ENCODE peak calls at places on chromosomes 2 and 18, in seven cellular contexts. Y is GM06990, A is foreskin fibroblast, H is breast epithelium, M is glutamatergic neuron, Z is heart left ventricle, P is A549. N is an unnamed sample.

GRCh38 chr18:6842081-6842480 is 112.6 kb downstream of the ARHGAP28 start:
- DNase-seq in Z (no peak), M (no peak), H (no peak), A (no peak), P (no peak), Y (no peak), N (no peak)

GRCh38 chr2:210429403-210430137 is 47.0 kb downstream of the LANCL1 start:
- DNase-seq in M (no peak), Y (no peak), P (no peak), H (no peak), Z (no peak), A (no peak), N (no peak)

GRCh38 chr2:73566288-73566878 is 75.8 kb downstream of the NAT8 start:
- DNase-seq in M (no peak), P (no peak), Z (no peak), Y (no peak), A (no peak), H (no peak), N (no peak)

GRCh38 chr2:20414806-20415205 is 32.1 kb upstream of the RHOB start:
- DNase-seq in A (no peak), Z (no peak), M (no peak), H (peak; percentile 33), Y (no peak), P (no peak), N (no peak)

GRCh38 chr2:121254748-121255147 is 30.3 kb downstream of the TFCP2L1 start:
- DNase-seq in P (no peak), Z (no peak), M (no peak), A (no peak), H (no peak), Y (no peak), N (no peak)

GRCh38 chr2:169038338-169038757 is 7.2 kb upstream of the ABCB11 start:
- DNase-seq in Y (peak; percentile 25), M (no peak), Z (no peak), A (peak; percentile 0), H (no peak), P (peak; percentile 10), N (no peak)

GRCh38 chr2:219679041-219679440 is 51.6 kb downstream of the SLC4A3 start:
- DNase-seq in Z (no peak), Y (no peak), A (no peak), M (no peak), P (no peak), H (no peak), N (no peak)

GRCh38 chr18:46158498-46158897 is 54.3 kb downstream of the HAUS1 start:
- DNase-seq in Y (no peak), H (no peak), A (no peak), P (no peak), Z (no peak), M (no peak), N (no peak)

GRCh38 chr2:227462463-227462951 is 9.4 kb upstream of the AGFG1 start:
- DNase-seq in Y (peak; percentile 73), A (no peak), P (no peak), Z (no peak), H (no peak), M (no peak), N (peak; percentile 8)

GRCh38 chr2:121489944-121490585 is 40.6 kb upstream of the RNU4ATAC start:
- DNase-seq in H (no peak), P (no peak), Z (no peak), Y (no peak), M (no peak), A (no peak), N (no peak)

GRCh38 chr2:172819943-172820342 is 84.3 kb downstream of the RAPGEF4 start:
- DNase-seq in Y (no peak), H (no peak), P (no peak), Z (no peak), A (no peak), M (no peak), N (no peak)

GRCh38 chr2:24360963-24361330 is 611 bp upstream of the ITSN2 start:
- DNase-seq in A (no peak), Z (no peak), Y (no peak), H (no peak), P (no peak), M (no peak), N (no peak)

GRCh38 chr2:175612280-175612679 is 389.8 kb downstream of the LNPK start:
- DNase-seq in P (no peak), H (no peak), Y (no peak), A (no peak), M (no peak), Z (no peak), N (no peak)

GRCh38 chr2:202051499-202052161 is 18.0 kb downstream of the FZD7 start:
- DNase-seq in Z (no peak), H (no peak), A (peak; percentile 33), M (no peak), Y (no peak), P (no peak), N (no peak)

GRCh38 chr2:84939426-84940087 is 31.4 kb upstream of the KCMF1 start:
- DNase-seq in Z (no peak), H (no peak), M (no peak), A (no peak), P (no peak), Y (peak; percentile 89), N (no peak)

GRCh38 chr2:98457045-98457696 is 12.5 kb downstream of the INPP4A start:
- DNase-seq in P (peak; percentile 40), A (peak; percentile 87), Y (no peak), H (no peak), M (no peak), Z (no peak), N (no peak)

GRCh38 chr2:195560209-195560907 is 96.7 kb upstream of the SLC39A10 start:
- DNase-seq in M (no peak), P (no peak), Z (no peak), A (no peak), Y (no peak), H (no peak), N (no peak)

GRCh38 chr2:31333527-31334183 is 80.9 kb downstream of the XDH start:
- DNase-seq in A (peak; percentile 79), P (peak; percentile 74), Y (no peak), M (peak; percentile 89), Z (peak; percentile 83), H (peak; percentile 79), N (peak; percentile 84)

GRCh38 chr2:863732-864450 is 86.8 kb upstream of the SNTG2 start:
- DNase-seq in P (no peak), H (no peak), Y (no peak), A (no peak), M (no peak), Z (no peak), N (no peak)

GRCh38 chr2:75523313-75524275 is 37.1 kb downstream of the EVA1A start:
- DNase-seq in A (peak; percentile 40), Z (no peak), H (no peak), M (no peak), P (peak; percentile 54), Y (peak; percentile 19), N (no peak)

GRCh38 chr2:108934583-108935230 is 54.3 kb downstream of the EDAR start:
- DNase-seq in M (no peak), A (no peak), H (no peak), Y (no peak), Z (no peak), P (no peak), N (no peak)

GRCh38 chr2:191038741-191039140 is 24.8 kb upstream of the STAT1 start:
- DNase-seq in M (no peak), A (no peak), P (no peak), Y (no peak), H (no peak), Z (no peak), N (no peak)

GRCh38 chr18:12422936-12423335 is 15.2 kb downstream of the PRELID3A start:
- DNase-seq in M (no peak), Z (no peak), A (no peak), Y (no peak), P (no peak), H (no peak), N (no peak)
- TF ChIP-seq CTCF in M (no peak), Z (no peak), A (no peak), Y (peak; percentile 45), P (no peak), H (no peak), N (no peak)

DNA sequence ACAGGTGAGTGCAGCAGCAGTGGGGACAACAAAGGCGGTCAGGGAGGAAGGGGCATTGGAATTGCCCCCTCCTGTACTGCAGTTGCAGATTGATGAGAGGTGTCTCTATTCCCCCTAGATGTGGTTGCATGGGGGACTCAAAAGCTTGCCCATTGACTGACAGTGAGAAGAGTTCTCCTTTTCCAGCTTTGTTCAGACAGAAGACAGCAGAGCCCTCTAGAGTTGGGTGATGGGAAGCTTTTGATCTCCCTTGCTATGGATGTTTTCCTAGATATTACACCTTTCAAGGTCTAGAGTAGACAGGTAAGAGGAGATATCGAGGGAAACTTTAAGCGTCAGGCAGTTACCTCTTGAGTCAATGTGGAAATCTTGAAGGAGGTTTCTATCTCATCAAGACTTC is 2.9 kb downstream of the PROKR1 start:
- DNase-seq in Y (no peak), M (no peak), Z (no peak), P (no peak), A (no peak), H (no peak), N (no peak)
- TF ChIP-seq CTCF in Y (peak; percentile 26), M (no peak), Z (no peak), P (peak; percentile 17), A (no peak), H (no peak), N (no peak)

GRCh38 chr2:140808211-140808610 is 1322.6 kb downstream of the LRP1B start:
- DNase-seq in P (no peak), M (no peak), H (no peak), Z (no peak), Y (no peak), A (no peak), N (no peak)

GRCh38 chr2:140804682-140805235 is 1326.1 kb downstream of the LRP1B start:
- DNase-seq in Z (no peak), Y (no peak), P (no peak), H (no peak), M (no peak), A (peak; percentile 14), N (no peak)

GRCh38 chr2:140814141-140814540 is 1316.7 kb downstream of the LRP1B start:
- DNase-seq in H (no peak), P (no peak), Y (no peak), A (no peak), M (no peak), Z (no peak), N (no peak)

GRCh38 chr2:140808816-140809215 is 1322.0 kb downstream of the LRP1B start:
- DNase-seq in Y (no peak), H (no peak), P (no peak), Z (no peak), A (no peak), M (no peak), N (no peak)
- TF ChIP-seq CTCF in Y (peak; percentile 30), H (no peak), P (peak; percentile 20), Z (no peak), A (no peak), M (peak; percentile 40), N (no peak)

GRCh38 chr2:9112079-9112721 is 94.4 kb upstream of the ASAP2 start:
- DNase-seq in M (no peak), A (peak; percentile 91), Z (no peak), H (no peak), P (peak; percentile 54), Y (no peak), N (no peak)

GRCh38 chr2:9108210-9108967 is 98.2 kb upstream of the ASAP2 start:
- DNase-seq in M (peak; percentile 69), H (no peak), Z (no peak), Y (no peak), A (no peak), P (no peak), N (no peak)

GRCh38 chr2:9110346-9110884 is 96.2 kb upstream of the ASAP2 start:
- DNase-seq in P (no peak), Y (no peak), Z (no peak), A (no peak), M (no peak), H (no peak), N (no peak)

GRCh38 chr2:9110893-9111569 is 95.6 kb upstream of the ASAP2 start:
- DNase-seq in M (peak; percentile 56), A (no peak), H (no peak), Z (no peak), Y (no peak), P (no peak), N (peak; percentile 64)

GRCh38 chr2:9109871-9110270 is 96.7 kb upstream of the ASAP2 start:
- DNase-seq in H (no peak), P (no peak), Y (no peak), A (no peak), M (no peak), Z (no peak), N (no peak)
- TF ChIP-seq CTCF in H (no peak), P (no peak), Y (no peak), A (no peak), M (no peak), Z (no peak), N (no peak)